ENCODE peak calls at places on chromosomes 4 and X, in seven cellular contexts. K is endodermal cell, N is IMR-90, P is hepatocyte, H is pancreas, C is Caco-2, G is tibial artery. A is an unnamed sample. For H3K9me3, the result is how much of the 10 kb centered on the place peaks cover.

GRCh38 chr4:85776091-85776490 is 301.1 kb downstream of the ARHGAP24 start:
- DNase-seq in P (no peak), K (no peak), G (no peak), C (no peak), N (peak), H (no peak), A (no peak)

GRCh38 chrX:103414561-103414960 is 38.2 kb downstream of the BEX3 start:
- DNase-seq in H (no peak), K (no peak), N (no peak), C (no peak), P (no peak), G (no peak), A (no peak)

GRCh38 chrX:103792916-103793540 is 16.4 kb downstream of the PLP1 start:
- DNase-seq in C (no peak), H (no peak), N (peak), P (no peak), K (no peak), G (no peak), A (no peak)

GRCh38 chr4:80362578-80363181 is 27.1 kb downstream of the CFAP299 start:
- DNase-seq in G (no peak), N (peak), H (no peak), K (peak), P (peak), C (no peak), A (no peak)

GRCh38 chr4:738781-739280 is 33.2 kb downstream of the PCGF3 start:
- DNase-seq in C (no peak), G (no peak), P (no peak), H (no peak), N (no peak), K (no peak), A (no peak)

GRCh38 chr4:61200991-61201526 is 933 bp downstream of the ADGRL3 start:
- DNase-seq in H (no peak), G (peak), K (peak), C (no peak), N (no peak), P (peak), A (no peak)

GRCh38 chrX:84415155-84415554 is 87.1 kb downstream of the HDX start:
- DNase-seq in C (no peak), N (no peak), H (no peak), G (no peak), P (no peak), K (no peak), A (no peak)

GRCh38 chr4:9704551-9705332 is 76.7 kb upstream of the DRD5 start:
- DNase-seq in P (no peak), N (no peak), H (no peak), C (no peak), G (no peak), K (peak), A (no peak)

GRCh38 chrX:132468454-132468853 is 20.4 kb downstream of the MBNL3 start:
- DNase-seq in C (no peak), G (no peak), P (no peak), K (no peak), N (no peak), H (no peak), A (no peak)

GRCh38 chr4:1365271-1366178 is 18.5 kb downstream of the UVSSA start:
- DNase-seq in G (no peak), K (peak), N (no peak), C (peak), H (no peak), P (no peak), A (peak)

GRCh38 chr4:39053983-39054382 is 8.0 kb upstream of the KLHL5 start:
- DNase-seq in G (no peak), P (no peak), N (no peak), C (no peak), K (no peak), H (no peak), A (no peak)

GRCh38 chr4:99447513-99447912 is 12.4 kb upstream of the ADH7 start:
- DNase-seq in C (no peak), P (no peak), H (no peak), N (no peak), G (no peak), K (no peak), A (no peak)

GRCh38 chrX:153460826-153461225 is 9.6 kb downstream of the HAUS7 start:
- DNase-seq in H (no peak), C (peak), N (peak), K (peak), P (peak), G (no peak), A (no peak)

GRCh38 chrX:30874851-30875250 is 14.2 kb downstream of the TAB3 start:
- DNase-seq in G (no peak), N (no peak), K (no peak), P (no peak), C (no peak), H (no peak), A (no peak)

GRCh38 chr4:67500373-67500772 is 44.9 kb downstream of the CENPC start:
- DNase-seq in H (no peak), K (no peak), N (no peak), G (no peak), P (no peak), C (no peak), A (no peak)

GRCh38 chrX:16573781-16574180 is 76.2 kb upstream of the S100G start:
- DNase-seq in G (no peak), H (no peak), P (no peak), C (no peak), N (peak), K (no peak), A (no peak)

GRCh38 chr4:136458326-136458725 is 1074.0 kb downstream of the PCDH18 start:
- DNase-seq in N (no peak), G (no peak), C (no peak), P (no peak), H (no peak), K (no peak), A (no peak)

GRCh38 chrX:14670819-14671218 is 141.5 kb downstream of the GLRA2 start:
- DNase-seq in P (no peak), C (no peak), G (no peak), H (no peak), N (no peak), K (no peak), A (no peak)

GRCh38 chr4:75338352-75338880 is 175.8 kb downstream of the RCHY1 start:
- DNase-seq in H (no peak), P (no peak), N (peak), K (no peak), G (no peak), C (no peak), A (no peak)

GRCh38 chr4:1831331-1831730 is 24.6 kb downstream of the LETM1 start:
- DNase-seq in N (no peak), C (no peak), K (no peak), P (no peak), H (no peak), G (no peak), A (no peak)

GRCh38 chr4:1813915-1814314 is 20.8 kb downstream of the FGFR3 start:
- DNase-seq in N (no peak), G (no peak), P (no peak), K (no peak), C (no peak), H (no peak), A (no peak)

GRCh38 chr4:136864580-136865185 is 667.6 kb downstream of the PCDH18 start:
- DNase-seq in H (peak), N (peak), C (no peak), P (peak), G (no peak), K (peak), A (no peak)

GRCh38 chr4:139297001-139297410 is 4.3 kb upstream of the NAA15 start:
- DNase-seq in P (no peak), H (no peak), N (peak), G (no peak), C (no peak), K (no peak), A (no peak)

GRCh38 chr4:133775469-133775868 is 426.1 kb downstream of the PABPC4L start:
- DNase-seq in N (no peak), G (no peak), K (no peak), C (no peak), P (no peak), H (no peak), A (no peak)

GRCh38 chrX:24979081-24979480 is 36.7 kb downstream of the ARX start:
- DNase-seq in P (no peak), G (no peak), N (peak), K (no peak), C (no peak), H (no peak), A (no peak)

GRCh38 chrX:47366051-47366722 is 4.2 kb upstream of the ZNF157 start:
- DNase-seq in K (peak), G (peak), H (peak), C (no peak), N (peak), P (peak), A (peak)

GRCh38 chr4:8240211-8241041 is 29.1 kb upstream of the HTRA3 start:
- DNase-seq in G (no peak), C (no peak), H (no peak), P (no peak), N (no peak), K (no peak), A (no peak)

GRCh38 chr4:59175588-59175987 is 2024.5 kb upstream of the ADGRL3 start:
- DNase-seq in P (no peak), K (no peak), H (no peak), N (no peak), C (no peak), G (no peak), A (no peak)

GRCh38 chr4:144658908-144659307 is 13.0 kb downstream of the HHIP start:
- DNase-seq in H (no peak), K (no peak), P (no peak), G (no peak), N (peak), C (no peak), A (no peak)

GRCh38 chr4:70936200-70936787 is 34.1 kb downstream of the MOB1B start:
- DNase-seq in H (no peak), P (no peak), N (peak), G (no peak), K (no peak), C (no peak), A (no peak)

GRCh38 chrX:10125248-10125615 is 31.5 kb upstream of the CLCN4 start:
- DNase-seq in N (no peak), C (no peak), P (no peak), G (no peak), K (no peak), H (no peak), A (no peak)
- H3K9me3 ChIP-seq in N (under half), C (under half), P (under half), G (under half), K (under half), H (under half), A (under half)

GRCh38 chr4:111717916-111718315 is 427.3 kb upstream of the FAM241A start:
- DNase-seq in K (no peak), C (no peak), H (no peak), G (no peak), P (no peak), N (no peak), A (no peak)

GRCh38 chr4:111707491-111707890 is 437.8 kb upstream of the FAM241A start:
- DNase-seq in G (no peak), P (no peak), H (no peak), C (no peak), N (no peak), K (no peak), A (no peak)

GRCh38 chr4:111712093-111712677 is 433.1 kb upstream of the FAM241A start:
- DNase-seq in H (no peak), P (no peak), K (no peak), G (no peak), N (no peak), C (no peak), A (no peak)
- H3K9me3 ChIP-seq in H (under half), P (under half), K (under half), G (under half), N (under half), C (under half), A (under half)

DNA sequence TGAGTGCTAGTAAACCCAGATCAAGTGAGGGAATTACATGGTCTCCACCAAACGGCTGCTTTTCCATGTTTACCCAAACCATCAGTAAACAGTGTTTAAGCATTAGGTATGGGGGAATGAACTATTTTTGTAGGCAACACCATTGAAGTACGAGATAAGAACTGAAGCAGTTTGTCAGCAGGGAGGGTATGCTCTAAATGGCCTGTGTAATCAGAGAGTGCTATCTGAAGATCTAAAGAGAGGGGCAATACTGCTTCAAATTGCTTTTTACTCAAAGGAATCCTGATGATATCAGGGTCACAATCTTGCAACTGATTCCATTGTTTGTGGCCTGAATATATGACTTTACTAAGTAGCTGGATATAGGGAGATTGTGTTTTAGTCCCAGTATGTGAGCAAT is 10.4 kb upstream of the SPIN4 start:
- DNase-seq in N (no peak), P (no peak), G (no peak), H (no peak), C (no peak), K (no peak), A (no peak)
- H3K9me3 ChIP-seq in N (under half), P (under half), G (under half), H (under half), C (under half), K (half or more), A (under half)

GRCh38 chrX:39640866-39641265 is 456.9 kb downstream of the BCOR start:
- DNase-seq in G (no peak), P (no peak), K (no peak), N (no peak), H (no peak), C (no peak), A (no peak)
- H3K9me3 ChIP-seq in G (under half), P (under half), K (under half), N (under half), H (under half), C (under half), A (under half)

GRCh38 chrX:151701531-151701930 is 6.3 kb downstream of the PRRG3 start:
- DNase-seq in G (no peak), P (no peak), C (no peak), N (no peak), H (no peak), K (no peak), A (no peak)

GRCh38 chrX:151701071-151701470 is 5.8 kb downstream of the PRRG3 start:
- DNase-seq in P (no peak), K (no peak), G (no peak), N (no peak), C (no peak), H (no peak), A (no peak)

GRCh38 chrX:151699746-151700145 is 4.5 kb downstream of the PRRG3 start:
- DNase-seq in N (no peak), K (no peak), G (no peak), P (no peak), H (no peak), C (no peak), A (no peak)

GRCh38 chrX:151702021-151702714 is 6.9 kb downstream of the PRRG3 start:
- DNase-seq in H (no peak), C (no peak), N (no peak), G (no peak), K (no peak), P (no peak), A (no peak)

DNA sequence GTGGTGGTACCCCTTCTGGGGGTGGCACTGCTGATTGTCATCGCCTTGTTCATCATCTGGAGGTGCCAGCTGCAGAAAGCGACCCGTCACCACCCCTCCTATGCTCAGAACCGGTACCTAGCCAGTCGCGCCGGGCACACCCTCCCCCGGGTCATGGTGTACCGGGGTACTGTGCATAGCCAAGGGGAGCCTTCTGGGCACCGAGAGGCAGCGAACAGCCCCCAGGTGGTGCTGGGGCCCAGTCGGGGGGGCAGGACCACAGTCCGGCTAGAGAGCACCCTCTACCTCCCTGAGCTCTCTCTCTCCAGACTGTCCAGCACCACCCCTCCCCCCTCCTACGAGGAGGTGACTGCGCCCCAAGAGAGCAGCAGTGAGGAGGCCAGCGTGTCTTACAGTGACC is 5.3 kb downstream of the PRRG3 start:
- DNase-seq in C (no peak), P (no peak), G (no peak), H (no peak), N (no peak), K (no peak), A (no peak)
- H3K9me3 ChIP-seq in C (under half), P (under half), G (under half), H (under half), N (under half), K (under half), A (under half)

GRCh38 chr4:173526724-173527102 is 3.3 kb downstream of the HAND2 start:
- DNase-seq in G (no peak), K (no peak), P (no peak), C (no peak), H (no peak), N (no peak), A (no peak)
- H3K9me3 ChIP-seq in G (under half), K (under half), P (under half), C (under half), H (under half), N (under half), A (under half)

A was measured in lung.